ENCODE peak calls at places on chromosome 22, in nine cellular contexts. N is NCI-H748 treated with DMSO at 0.1 percent for 48 hours; I is effector memory CD4-positive, alpha-beta T cell; Y is activated effector memory CD4-positive, alpha-beta T cell treated with Interleukin-2 at 50 U/mL for 16 hours; O is T-helper 17 cell; K is germinal center; Q is NCI-H345; U is ovary; M is stimulated activated CD8-positive, alpha-beta memory T cell treated with anti-CD3 and anti-CD28 coated beads, Interleukin-4, amount 100 ng/mL, for 24 hours. P is an unnamed sample.

GRCh38 chr22:45903355-45904149 is 73.4 kb downstream of the WNT7B start:
- DNase-seq in N (no peak), I (no peak), Y (no peak), O (no peak), K (no peak), Q (no peak), U (no peak), M (no peak), P (no peak)

GRCh38 chr22:39958916-39959639 is 1.1 kb upstream of the TMA7B start:
- DNase-seq in N (no peak), I (no peak), Y (no peak), O (no peak), K (no peak), Q (no peak), U (no peak), M (no peak), P (no peak)

GRCh38 chr22:39920134-39920743 is 19.4 kb downstream of the GRAP2 start:
- DNase-seq in N (no peak), I (peak), Y (peak), O (peak), K (no peak), Q (no peak), U (no peak), M (peak), P (no peak)

GRCh38 chr22:29243874-29244446 is 23.8 kb downstream of the RHBDD3 start:
- DNase-seq in N (no peak), I (no peak), Y (no peak), O (no peak), K (no peak), Q (no peak), U (no peak), M (no peak), P (no peak)

GRCh38 chr22:46604306-46604690 is 15.9 kb upstream of the GRAMD4 start:
- DNase-seq in N (no peak), I (no peak), Y (no peak), O (no peak), K (no peak), Q (no peak), U (no peak), M (peak), P (no peak)

GRCh38 chr22:49391436-49391835 is 436.2 kb downstream of the BRD1 start:
- DNase-seq in N (no peak), I (no peak), Y (no peak), O (no peak), K (no peak), Q (no peak), U (no peak), M (no peak), P (peak)

GRCh38 chr22:19463008-19463407 is 15.5 kb upstream of the C22orf39 start:
- DNase-seq in N (no peak), I (no peak), Y (no peak), O (no peak), K (no peak), Q (no peak), U (no peak), M (no peak), P (no peak)

GRCh38 chr22:33438273-33438672 is 380.1 kb upstream of the SYN3 start:
- DNase-seq in N (no peak), I (no peak), Y (no peak), O (no peak), K (no peak), Q (peak), U (no peak), M (no peak), P (no peak)

GRCh38 chr22:32951081-32951806 is 106.9 kb downstream of the SYN3 start:
- DNase-seq in N (no peak), I (no peak), Y (no peak), O (no peak), K (no peak), Q (no peak), U (no peak), M (no peak), P (no peak)

GRCh38 chr22:35684270-35684700 is 33.4 kb upstream of the APOL5 start:
- DNase-seq in N (no peak), I (no peak), Y (no peak), O (no peak), K (no peak), Q (no peak), U (no peak), M (no peak), P (no peak)

GRCh38 chr22:21650823-21651520 is 8.9 kb downstream of the SDF2L1 start:
- DNase-seq in N (no peak), I (no peak), Y (no peak), O (no peak), K (no peak), Q (peak), U (no peak), M (no peak), P (no peak)

GRCh38 chr22:24161909-24162308 is 19.4 kb upstream of the SUSD2 start:
- DNase-seq in N (no peak), I (no peak), Y (no peak), O (no peak), K (no peak), Q (no peak), U (no peak), M (no peak), P (no peak)

GRCh38 chr22:19981961-19982920 is 34.4 kb downstream of the ARVCF start:
- DNase-seq in N (no peak), I (no peak), Y (no peak), O (no peak), K (no peak), Q (no peak), U (no peak), M (no peak), P (no peak)

GRCh38 chr22:46029036-46029435 is 52.1 kb upstream of the WNT7B start:
- DNase-seq in N (no peak), I (no peak), Y (no peak), O (no peak), K (no peak), Q (no peak), U (no peak), M (no peak), P (no peak)

GRCh38 chr22:19874307-19875060 is 19.8 kb upstream of the GNB1L start:
- DNase-seq in N (no peak), I (no peak), Y (peak), O (peak), K (no peak), Q (peak), U (no peak), M (no peak), P (peak)

GRCh38 chr22:27504360-27504759 is 297.2 kb downstream of the MN1 start:
- DNase-seq in N (no peak), I (no peak), Y (no peak), O (no peak), K (no peak), Q (no peak), U (no peak), M (no peak), P (no peak)

GRCh38 chr22:38989461-38989860 is 7.3 kb downstream of the APOBEC3B start:
- DNase-seq in N (no peak), I (no peak), Y (peak), O (no peak), K (no peak), Q (no peak), U (no peak), M (no peak), P (no peak)

GRCh38 chr22:44616882-44617655 is 84.9 kb upstream of the PRR5 start:
- DNase-seq in N (no peak), I (no peak), Y (no peak), O (no peak), K (no peak), Q (no peak), U (no peak), M (no peak), P (no peak)

GRCh38 chr22:17319541-17319940 is 49.7 kb upstream of the CECR2 start:
- DNase-seq in N (no peak), I (no peak), Y (no peak), O (no peak), K (no peak), Q (no peak), U (no peak), M (no peak), P (no peak)

GRCh38 chr22:39493759-39494158 is 8.3 kb upstream of the MIEF1 start:
- DNase-seq in N (no peak), I (no peak), Y (no peak), O (no peak), K (no peak), Q (no peak), U (no peak), M (no peak), P (peak)

GRCh38 chr22:44702479-44703219 is 645 bp downstream of the PRR5 start:
- DNase-seq in N (no peak), I (no peak), Y (no peak), O (no peak), K (no peak), Q (no peak), U (peak), M (no peak), P (peak)

GRCh38 chr22:19253143-19253542 is 38.4 kb downstream of the CLTCL1 start:
- DNase-seq in N (no peak), I (no peak), Y (no peak), O (no peak), K (no peak), Q (no peak), U (no peak), M (no peak), P (no peak)

GRCh38 chr22:46119729-46120419 is 30.5 kb upstream of the PPARA start:
- DNase-seq in N (no peak), I (no peak), Y (no peak), O (no peak), K (no peak), Q (no peak), U (peak), M (no peak), P (peak)

GRCh38 chr22:20111045-20111688 is 4.7 kb upstream of the RANBP1 start:
- DNase-seq in N (no peak), I (no peak), Y (no peak), O (no peak), K (peak), Q (no peak), U (no peak), M (no peak), P (no peak)

GRCh38 chr22:46352276-46352675 is 16.8 kb downstream of the TRMU start:
- DNase-seq in N (no peak), I (no peak), Y (no peak), O (no peak), K (no peak), Q (no peak), U (no peak), M (no peak), P (no peak)

GRCh38 chr22:48578138-48579034 is 1249.3 kb downstream of the BRD1 start:
- DNase-seq in N (no peak), I (no peak), Y (no peak), O (no peak), K (no peak), Q (no peak), U (no peak), M (no peak), P (peak)

GRCh38 chr22:29152045-29152380 is 53.7 kb upstream of the EMID1 start:
- DNase-seq in N (no peak), I (no peak), Y (no peak), O (no peak), K (no peak), Q (no peak), U (no peak), M (no peak), P (no peak)

GRCh38 chr22:39684702-39685281 is 114.2 kb downstream of the CACNA1I start:
- DNase-seq in N (no peak), I (no peak), Y (no peak), O (no peak), K (no peak), Q (no peak), U (no peak), M (no peak), P (no peak)

GRCh38 chr22:23182289-23183106 is 2.2 kb downstream of the BCR start:
- DNase-seq in N (peak), I (no peak), Y (no peak), O (peak), K (no peak), Q (peak), U (no peak), M (no peak), P (peak)

GRCh38 chr22:19002684-19003038 is 66.6 kb upstream of the PRODH start:
- DNase-seq in N (no peak), I (no peak), Y (no peak), O (no peak), K (no peak), Q (no peak), U (no peak), M (no peak), P (no peak)

GRCh38 chr22:30876221-30876751 is 92.3 kb downstream of the MORC2 start:
- DNase-seq in N (no peak), I (no peak), Y (no peak), O (no peak), K (no peak), Q (no peak), U (no peak), M (no peak), P (peak)

GRCh38 chr22:48836673-48837340 is 990.9 kb downstream of the BRD1 start:
- DNase-seq in N (no peak), I (no peak), Y (no peak), O (no peak), K (no peak), Q (no peak), U (no peak), M (no peak), P (no peak)

GRCh38 chr22:24969588-24970301 is 17.2 kb downstream of the KIAA1671 start:
- DNase-seq in N (no peak), I (no peak), Y (no peak), O (no peak), K (no peak), Q (no peak), U (no peak), M (no peak), P (no peak)

GRCh38 chr22:50016988-50017700 is 4.6 kb upstream of the IL17REL start:
- DNase-seq in N (no peak), I (no peak), Y (peak), O (no peak), K (no peak), Q (no peak), U (no peak), M (peak), P (no peak)

GRCh38 chr22:39634530-39635399 is 64.2 kb downstream of the CACNA1I start:
- DNase-seq in N (no peak), I (no peak), Y (no peak), O (no peak), K (no peak), Q (no peak), U (no peak), M (no peak), P (peak)

GRCh38 chr22:42376721-42377177 is 55.5 kb downstream of the NFAM1 start:
- DNase-seq in N (peak), I (no peak), Y (no peak), O (no peak), K (no peak), Q (peak), U (no peak), M (no peak), P (peak)

GRCh38 chr22:38412435-38413084 is 42.4 kb downstream of the KCNJ4 start:
- DNase-seq in N (no peak), I (no peak), Y (peak), O (peak), K (peak), Q (peak), U (peak), M (peak), P (peak)

P was measured in mucosa of descending colon.